ENCODE peak calls at places on chromosome 18, in five cellular contexts. J is colonic mucosa, Y is ovary, S is body of pancreas, H is cardiac muscle cell. L is an unnamed sample.

GRCh38 chr18:72543362-72544055 is 633 bp downstream of the CBLN2 start:
- DNase-seq in S (no peak), J (no peak), Y (no peak), H (peak), L (no peak)

GRCh38 chr18:7568426-7568825 is 1.3 kb downstream of the PTPRM start:
- DNase-seq in S (peak), H (peak), J (peak), Y (peak), L (no peak)

GRCh38 chr18:33923980-33924379 is 300.7 kb downstream of the NOL4 start:
- DNase-seq in J (no peak), H (no peak), S (no peak), Y (no peak), L (no peak)

GRCh38 chr18:52286675-52287074 is 53.3 kb upstream of the DCC start:
- DNase-seq in S (no peak), H (no peak), Y (no peak), J (no peak), L (no peak)

GRCh38 chr18:26540041-26540628 is 8.2 kb downstream of the KCTD1 start:
- DNase-seq in J (no peak), S (no peak), H (no peak), Y (no peak), L (no peak)

GRCh38 chr18:23115683-23116096 is 19.6 kb upstream of the CABLES1 start:
- DNase-seq in S (no peak), H (no peak), J (no peak), Y (no peak), L (no peak)

GRCh38 chr18:1292167-1292566 is 387.5 kb downstream of the ADCYAP1 start:
- DNase-seq in Y (no peak), S (no peak), H (no peak), J (no peak), L (no peak)

GRCh38 chr18:34624551-34624950 is 85.5 kb upstream of the DTNA start:
- DNase-seq in Y (no peak), J (no peak), H (no peak), S (no peak), L (no peak)

GRCh38 chr18:8177330-8178016 is 431.8 kb upstream of the RAB12 start:
- DNase-seq in Y (no peak), J (no peak), H (peak), S (peak), L (no peak)

GRCh38 chr18:7953085-7953958 is 386.2 kb downstream of the PTPRM start:
- DNase-seq in Y (no peak), S (no peak), H (no peak), J (no peak), L (no peak)

GRCh38 chr18:27921904-27922541 is 254.9 kb downstream of the CDH2 start:
- DNase-seq in J (no peak), S (no peak), H (peak), Y (no peak), L (no peak)

GRCh38 chr18:61984293-61984692 is 91.5 kb upstream of the RNF152 start:
- DNase-seq in S (no peak), J (no peak), Y (no peak), H (no peak), L (no peak)

GRCh38 chr18:44793186-44793585 is 112.5 kb downstream of the SETBP1 start:
- DNase-seq in H (no peak), Y (no peak), S (no peak), J (no peak), L (no peak)
- H3K27ac ChIP-seq in H (peak), Y (peak), S (no peak), J (no peak), L (no peak)

DNA sequence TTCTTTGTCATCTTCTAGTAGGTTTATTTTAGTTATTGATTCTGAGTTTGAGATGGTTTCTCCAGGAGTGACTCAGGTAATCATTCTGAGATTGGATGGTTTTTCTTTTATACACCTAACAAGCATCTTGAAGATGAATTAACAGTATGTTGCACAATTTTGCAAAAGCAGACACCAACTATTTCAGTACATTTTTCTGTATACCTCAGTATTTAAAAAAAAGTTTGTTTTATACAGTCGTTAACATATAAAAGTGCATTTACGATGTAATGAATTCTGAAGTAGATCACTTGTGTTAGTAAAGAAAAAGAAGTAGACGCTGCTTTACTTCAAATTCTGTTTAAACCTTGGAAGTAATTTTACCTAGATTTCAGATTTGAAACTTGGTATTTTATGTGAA is 3.0 kb downstream of the VAPA start:
- DNase-seq in S (no peak), H (no peak), Y (no peak), J (no peak), L (no peak)
- H3K4me3 ChIP-seq in S (no peak), H (no peak), Y (no peak), J (no peak), L (peak)

GRCh38 chr18:69853061-69853460 is 94.6 kb downstream of the CD226 start:
- DNase-seq in S (no peak), J (no peak), H (no peak), Y (no peak), L (no peak)

GRCh38 chr18:69854455-69854854 is 93.2 kb downstream of the CD226 start:
- DNase-seq in H (no peak), Y (no peak), J (no peak), S (no peak), L (no peak)

DNA sequence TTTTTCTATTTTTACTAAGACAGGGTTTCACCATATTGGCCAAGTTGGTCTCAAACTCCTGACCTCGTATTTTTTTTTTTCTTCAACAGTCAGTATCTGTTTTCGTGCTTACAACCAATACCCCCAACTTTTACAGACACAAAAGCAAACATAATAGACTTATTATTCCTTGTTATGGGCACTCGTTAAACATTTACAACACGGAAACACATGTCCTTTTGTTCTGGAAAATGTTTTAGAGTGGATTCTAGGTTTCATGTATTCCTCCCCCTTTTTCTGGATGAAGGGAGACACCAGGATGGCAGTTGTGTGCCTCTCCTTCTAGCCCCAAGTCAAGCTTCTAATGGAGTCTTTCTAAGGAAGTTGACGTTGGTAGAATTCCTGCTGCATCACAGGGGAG is 88.8 kb downstream of the CD226 start:
- DNase-seq in J (no peak), Y (no peak), H (no peak), S (no peak), L (no peak)
- H3K27ac ChIP-seq in J (no peak), Y (no peak), H (no peak), S (no peak), L (no peak)

DNA sequence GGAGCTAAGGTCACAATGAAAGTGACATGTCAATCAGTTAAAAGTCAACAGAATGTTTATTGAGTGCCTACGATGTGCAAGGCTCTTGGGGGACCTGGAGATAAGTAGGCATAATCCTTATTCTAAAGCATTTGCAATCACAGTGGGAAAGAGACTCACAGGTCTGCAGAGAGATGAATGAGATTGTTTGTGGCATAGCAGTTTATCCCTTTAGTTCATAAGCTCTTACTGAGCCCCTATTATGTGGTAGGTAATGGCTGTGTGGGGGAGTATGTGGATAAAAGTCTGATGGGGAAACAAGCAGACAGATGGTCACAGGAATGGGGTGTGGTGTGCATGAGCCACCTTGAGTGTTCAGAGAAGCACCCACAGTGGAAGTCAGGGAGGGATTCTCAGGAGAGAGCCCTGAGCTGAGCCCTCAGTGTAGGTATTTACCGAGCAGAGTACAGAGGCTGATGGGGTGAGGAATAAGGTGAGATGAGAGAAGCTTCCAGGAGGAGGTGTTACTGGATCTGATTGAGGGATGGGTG is 48.1 kb downstream of the EMILIN2 start:
- DNase-seq in S (no peak), J (no peak), Y (no peak), H (no peak), L (no peak)
- H3K4me3 ChIP-seq in S (no peak), J (no peak), Y (no peak), H (no peak), L (no peak)

DNA sequence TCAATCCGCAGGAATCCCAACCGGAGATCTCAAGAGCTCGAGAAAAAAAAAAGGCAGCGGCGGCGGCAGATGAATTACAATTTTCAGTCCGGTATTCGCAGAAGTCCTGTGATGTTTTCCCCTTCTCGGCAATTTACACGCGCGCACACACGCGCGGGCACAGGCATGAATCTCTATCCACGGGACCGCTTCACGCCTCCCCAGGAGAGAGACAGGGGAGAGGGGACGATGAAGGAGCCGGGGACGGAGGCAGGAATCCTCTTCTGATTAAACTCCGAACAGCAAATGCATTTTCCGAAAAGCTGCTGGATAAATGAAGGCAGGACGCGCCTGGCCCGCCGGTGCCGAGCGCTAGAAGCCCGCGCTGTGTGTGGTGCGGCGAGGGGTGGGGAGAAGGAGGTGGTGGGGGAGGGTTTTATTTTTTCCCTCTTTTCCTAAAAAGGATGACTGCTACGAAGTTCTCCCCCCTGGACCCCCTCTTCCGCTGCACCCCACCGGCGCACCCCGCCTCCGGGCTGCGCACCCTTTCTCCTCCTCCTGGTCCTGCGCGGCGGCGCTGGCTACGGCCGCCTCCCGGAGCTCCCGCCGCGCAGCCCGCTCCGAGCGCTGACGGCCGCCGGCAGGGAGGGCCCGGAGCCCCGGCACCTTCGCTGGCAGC is at the start of gene BCL2:
- DNase-seq in H (peak), Y (peak), S (peak), J (peak), L (peak)
- H3K27ac ChIP-seq in H (no peak), Y (peak), S (peak), J (peak), L (peak)

DNA sequence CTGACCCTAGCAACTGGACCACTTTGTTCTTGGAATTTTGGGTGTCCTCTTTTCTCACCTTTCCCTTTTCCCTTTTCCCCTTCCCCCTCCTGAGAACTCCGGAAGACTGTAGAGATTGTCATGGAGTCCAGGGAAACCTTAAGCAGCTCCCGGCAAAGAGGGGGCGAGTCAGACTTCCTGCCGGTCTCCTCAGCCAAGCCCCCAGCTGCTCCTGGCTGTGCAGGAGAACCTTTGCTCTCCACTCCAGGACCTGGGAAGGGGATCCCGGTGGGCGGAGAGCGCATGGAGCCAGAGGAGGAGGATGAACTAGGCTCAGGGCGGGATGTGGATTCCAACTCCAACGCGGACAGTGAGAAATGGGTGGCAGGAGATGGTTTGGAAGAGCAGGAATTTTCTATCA is 20.5 kb downstream of the SETBP1 start:
- DNase-seq in Y (peak), S (no peak), J (no peak), H (no peak), L (no peak)
- H3K4me3 ChIP-seq in Y (no peak), S (no peak), J (no peak), H (no peak), L (no peak)

GRCh38 chr18:79540161-79540913 is 139.3 kb upstream of the CTDP1 start:
- DNase-seq in H (no peak), J (no peak), S (no peak), Y (no peak), L (no peak)
- H3K27ac ChIP-seq in H (no peak), J (no peak), S (no peak), Y (no peak), L (no peak)

GRCh38 chr18:10453261-10453884 is 1.1 kb upstream of the APCDD1 start:
- DNase-seq in S (no peak), Y (peak), H (no peak), J (no peak), L (no peak)

GRCh38 chr18:10456718-10457499 is 2.5 kb downstream of the APCDD1 start:
- DNase-seq in S (no peak), Y (no peak), J (no peak), H (no peak), L (no peak)

GRCh38 chr18:10454800-10455550 is 540 bp downstream of the APCDD1 start:
- DNase-seq in H (peak), J (no peak), Y (peak), S (peak), L (no peak)

GRCh38 chr18:10455726-10456453 is 1.5 kb downstream of the APCDD1 start:
- DNase-seq in S (no peak), J (no peak), Y (no peak), H (no peak), L (no peak)

GRCh38 chr18:10453885-10454772 is at the start of gene APCDD1:
- DNase-seq in S (peak), J (peak), H (peak), Y (peak), L (peak)
- H3K4me3 ChIP-seq in S (peak), J (peak), H (peak), Y (peak), L (peak)

GRCh38 chr18:48782381-48782841 is 168.4 kb downstream of the SMAD7 start:
- DNase-seq in Y (peak), S (no peak), J (no peak), H (no peak), L (no peak)
- H3K27ac ChIP-seq in Y (peak), S (no peak), J (peak), H (peak), L (peak)